ENCODE peak calls at places on chromosomes 13 and 19, in nine cellular contexts. Y is NB4; A is H7; N is A549; W is effector memory CD4-positive, alpha-beta T cell; Q is HFF-Myc; P is fibroblast of the aortic adventitia; V is mammary epithelial cell; S is spleen. T is an unnamed sample.

GRCh38 chr13:88217372-88217771 is 546.2 kb downstream of the SLITRK5 start:
- DNase-seq in Y (no peak), A (no peak), N (no peak), W (no peak), Q (no peak), P (no peak), V (no peak), S (no peak), T (no peak)

GRCh38 chr13:80469841-80470378 is 129.0 kb upstream of the SPRY2 start:
- DNase-seq in Y (peak; percentile 19), A (no peak), N (peak; percentile 32), W (no peak), Q (no peak), P (peak; percentile 72), V (peak; percentile 73), S (no peak), T (peak; percentile 91)

GRCh38 chr13:21218351-21219043 is 42.0 kb downstream of the MRPL57 start:
- DNase-seq in Y (peak; percentile 89), A (no peak), N (no peak), W (no peak), Q (peak; percentile 26), P (no peak), V (no peak), S (no peak), T (no peak)

GRCh38 chr19:33524024-33524664 is 2.6 kb upstream of the PEPD start:
- DNase-seq in Y (no peak), A (no peak), N (no peak), W (no peak), Q (no peak), P (no peak), V (no peak), S (no peak), T (no peak)

GRCh38 chr13:76696370-76696769 is 189.8 kb downstream of the KCTD12 start:
- DNase-seq in Y (no peak), A (no peak), N (no peak), W (no peak), Q (no peak), P (peak; percentile 64), V (no peak), S (no peak), T (no peak)

GRCh38 chr13:94345374-94346195 is 133.9 kb downstream of the DCT start:
- DNase-seq in Y (peak; percentile 8), A (no peak), N (no peak), W (no peak), Q (peak; percentile 63), P (peak; percentile 76), V (peak; percentile 77), S (no peak), T (peak; percentile 81)

GRCh38 chr13:110719036-110719710 is 5.7 kb downstream of the ING1 start:
- DNase-seq in Y (no peak), A (peak; percentile 29), N (no peak), W (no peak), Q (no peak), P (no peak), V (no peak), S (peak; percentile 80), T (no peak)

GRCh38 chr19:53102701-53103140 is 501 bp downstream of the ZNF160 start:
- DNase-seq in Y (peak; percentile 56), A (peak; percentile 74), N (no peak), W (peak; percentile 15), Q (no peak), P (peak; percentile 27), V (peak; percentile 50), S (peak; percentile 86), T (no peak)

GRCh38 chr13:98523455-98524102 is 53.3 kb downstream of the STK24 start:
- DNase-seq in Y (peak; percentile 55), A (no peak), N (no peak), W (no peak), Q (no peak), P (no peak), V (no peak), S (no peak), T (no peak)

GRCh38 chr13:112668924-112669323 is 20.9 kb upstream of the ATP11A start:
- DNase-seq in Y (no peak), A (no peak), N (no peak), W (no peak), Q (no peak), P (no peak), V (no peak), S (no peak), T (no peak)

GRCh38 chr13:101454767-101455166 is 2.3 kb downstream of the ITGBL1 start:
- DNase-seq in Y (no peak), A (no peak), N (no peak), W (no peak), Q (no peak), P (peak; percentile 71), V (peak; percentile 62), S (no peak), T (peak; percentile 76)

GRCh38 chr19:18717601-18718000 is 34.1 kb downstream of the CRTC1 start:
- DNase-seq in Y (no peak), A (no peak), N (no peak), W (no peak), Q (no peak), P (peak; percentile 10), V (no peak), S (no peak), T (no peak)

GRCh38 chr13:23701646-23702045 is 131.4 kb downstream of the TNFRSF19 start:
- DNase-seq in Y (no peak), A (no peak), N (no peak), W (no peak), Q (no peak), P (peak; percentile 99), V (no peak), S (no peak), T (no peak)

GRCh38 chr19:17467471-17468301 is 2.6 kb upstream of the SLC27A1 start:
- DNase-seq in Y (no peak), A (no peak), N (no peak), W (no peak), Q (no peak), P (no peak), V (no peak), S (no peak), T (no peak)

DNA sequence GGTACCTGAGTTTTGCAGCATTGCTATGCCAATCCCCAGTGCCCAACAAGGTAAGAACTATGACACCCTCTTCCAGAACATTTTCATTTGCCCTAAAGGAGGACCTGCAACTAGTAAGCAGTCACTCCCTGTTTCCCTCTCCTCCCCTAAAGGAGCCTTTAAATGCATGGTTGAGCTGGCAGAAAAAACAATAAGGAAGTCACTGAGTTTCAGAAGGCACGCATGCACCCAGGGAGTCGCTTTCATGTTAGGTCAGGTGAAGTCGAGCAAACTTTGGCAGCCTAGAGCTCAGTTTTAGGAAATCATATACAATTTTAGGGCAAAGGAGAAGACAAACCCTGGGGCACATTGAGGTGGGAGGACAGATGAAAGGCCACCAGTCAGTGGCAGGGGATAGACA is 11.8 kb downstream of the NLRP11 start:
- DNase-seq in Y (no peak), A (no peak), N (no peak), W (no peak), Q (no peak), P (no peak), V (no peak), S (no peak), T (no peak)
- H3K4me3 ChIP-seq in Y (no peak overlapping the region), A (no peak overlapping the region), N (no peak overlapping the region), W (no peak overlapping the region), Q (no peak overlapping the region), P (no peak overlapping the region), V (no peak overlapping the region), S (no peak overlapping the region), T (no peak overlapping the region)

GRCh38 chr19:11274533-11275086 is 12.3 kb upstream of the DOCK6 start:
- DNase-seq in Y (no peak), A (no peak), N (no peak), W (no peak), Q (no peak), P (no peak), V (no peak), S (no peak), T (no peak)
- H3K4me3 ChIP-seq in Y (no peak overlapping the region), A (no peak overlapping the region), N (no peak overlapping the region), W (no peak overlapping the region), Q (no peak overlapping the region), P (no peak overlapping the region), V (no peak overlapping the region), S (no peak overlapping the region), T (no peak overlapping the region)

GRCh38 chr19:610801-611505 is 21.3 kb downstream of the HCN2 start:
- DNase-seq in Y (peak; percentile 93), A (no peak), N (no peak), W (peak; percentile 50), Q (no peak), P (no peak), V (no peak), S (peak; percentile 90), T (no peak)
- H3K4me3 ChIP-seq in Y (peak overlapping the region; percentile 36), A (no peak overlapping the region), N (no peak overlapping the region), W (peak overlapping the region; percentile 56), Q (no peak overlapping the region), P (no peak overlapping the region), V (no peak overlapping the region), S (peak overlapping the region; percentile 29), T (no peak overlapping the region)

GRCh38 chr13:114314074-114314912 is at the start of gene CHAMP1:
- DNase-seq in Y (peak; percentile 99), A (peak; percentile 98), N (peak; percentile 83), W (peak; percentile 83), Q (peak; percentile 77), P (peak; percentile 95), V (peak; percentile 93), S (peak; percentile 98), T (peak; percentile 84)
- H3K4me3 ChIP-seq in Y (peak within 1 kb of the TSS; percentile 87), A (peak within 1 kb of the TSS; percentile 72), N (peak within 1 kb of the TSS; percentile 58), W (peak within 1 kb of the TSS; percentile 60), Q (peak within 1 kb of the TSS; percentile 62), P (peak within 1 kb of the TSS; percentile 80), V (peak within 1 kb of the TSS; percentile 82), S (peak within 1 kb of the TSS; percentile 92), T (peak within 1 kb of the TSS; percentile 61)

DNA sequence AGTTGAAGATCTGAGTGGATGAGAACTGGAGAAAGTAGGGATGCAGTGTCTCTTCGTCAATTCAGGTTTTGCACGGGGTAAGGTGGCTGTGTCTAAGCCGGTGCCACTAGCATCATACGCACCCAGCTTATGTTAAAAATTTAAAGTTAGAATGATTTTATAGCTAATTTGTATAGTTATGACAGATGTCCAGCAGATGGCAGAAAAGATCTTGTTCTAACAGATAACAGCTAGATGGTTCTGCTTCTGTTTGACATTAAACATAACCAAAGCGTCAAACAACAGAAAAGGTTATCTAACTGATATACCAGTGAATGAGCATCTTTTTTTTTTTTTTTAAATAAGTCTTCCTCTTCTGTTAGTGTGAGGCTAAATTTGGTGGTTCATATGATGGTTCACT is 18.8 kb upstream of the EDDM13 start:
- DNase-seq in Y (peak; percentile 64), A (no peak), N (peak; percentile 44), W (no peak), Q (peak; percentile 25), P (peak; percentile 71), V (peak; percentile 42), S (no peak), T (peak; percentile 57)
- H3K4me3 ChIP-seq in Y (no peak overlapping the region), A (no peak overlapping the region), N (no peak overlapping the region), W (no peak overlapping the region), Q (no peak overlapping the region), P (no peak overlapping the region), V (no peak overlapping the region), S (no peak overlapping the region), T (no peak overlapping the region)

GRCh38 chr19:19860756-19861390 is 4.8 kb upstream of the ZNF253 start:
- DNase-seq in Y (no peak), A (peak; percentile 92), N (no peak), W (peak; percentile 66), Q (no peak), P (no peak), V (no peak), S (peak; percentile 76), T (no peak)
- H3K4me3 ChIP-seq in Y (no peak overlapping the region), A (peak overlapping the region; percentile 46), N (no peak overlapping the region), W (peak overlapping the region; percentile 34), Q (no peak overlapping the region), P (no peak overlapping the region), V (no peak overlapping the region), S (peak overlapping the region; percentile 34), T (no peak overlapping the region)

GRCh38 chr19:34904521-34904845 is 22.2 kb upstream of the ZNF30 start:
- DNase-seq in Y (no peak), A (no peak), N (no peak), W (no peak), Q (no peak), P (no peak), V (no peak), S (no peak), T (no peak)
- H3K4me3 ChIP-seq in Y (no peak overlapping the region), A (peak overlapping the region; percentile 48), N (no peak overlapping the region), W (no peak overlapping the region), Q (no peak overlapping the region), P (no peak overlapping the region), V (no peak overlapping the region), S (no peak overlapping the region), T (no peak overlapping the region)